ENCODE peak calls at places on chromosome X, in four cellular contexts. V is IMR-90, K is tibial nerve, M is GM23248. U is an unnamed sample.

GRCh38 chrX:101485212-101486064 is at the start of gene ARMCX4:
- DNase-seq in V (peak; percentile 62), K (no peak), M (peak; percentile 76), U (peak; percentile 3)

GRCh38 chrX:33855251-33855650 is 276.9 kb downstream of the FAM47A start:
- DNase-seq in V (no peak), K (no peak), M (no peak), U (no peak)

GRCh38 chrX:18613930-18614639 is 57.8 kb downstream of the RS1 start:
- DNase-seq in V (no peak), K (no peak), M (no peak), U (no peak)

GRCh38 chrX:2188316-2188715 is 312.5 kb downstream of the DHRSX start:
- DNase-seq in V (no peak), K (no peak), M (no peak), U (no peak)

GRCh38 chrX:65671286-65671685 is 3.8 kb downstream of the MSN start:
- DNase-seq in V (no peak), K (no peak), M (no peak), U (no peak)

GRCh38 chrX:67288958-67289641 is 254.7 kb upstream of the AR start:
- DNase-seq in V (no peak), K (peak; percentile 8), M (no peak), U (no peak)

GRCh38 chrX:84188320-84188834 is 378 bp upstream of the RPS6KA6 start:
- DNase-seq in V (peak; percentile 64), K (peak; percentile 4), M (peak; percentile 70), U (no peak)

GRCh38 chrX:3638280-3638873 is 75.1 kb downstream of the PRKX start:
- DNase-seq in V (peak; percentile 48), K (peak; percentile 29), M (peak; percentile 58), U (peak; percentile 11)

GRCh38 chrX:758917-759316 is 128.3 kb downstream of the SHOX start:
- DNase-seq in V (no peak), K (no peak), M (no peak), U (no peak)

GRCh38 chrX:119516157-119516702 is 48.0 kb downstream of the SLC25A5 start:
- DNase-seq in V (peak; percentile 69), K (peak; percentile 20), M (peak; percentile 77), U (no peak)

GRCh38 chrX:120457766-120458180 is 11.3 kb downstream of the LAMP2 start:
- DNase-seq in V (peak; percentile 76), K (no peak), M (peak; percentile 87), U (peak; percentile 43)

GRCh38 chrX:8738588-8739189 is 6.8 kb upstream of the ANOS1 start:
- DNase-seq in V (peak; percentile 29), K (peak; percentile 60), M (peak; percentile 60), U (peak; percentile 4)

GRCh38 chrX:130082244-130083106 is 27.8 kb downstream of the ELF4 start:
- DNase-seq in V (no peak), K (no peak), M (peak; percentile 60), U (no peak)

GRCh38 chrX:77076896-77077295 is 370.3 kb upstream of the FGF16 start:
- DNase-seq in V (no peak), K (no peak), M (no peak), U (no peak)

GRCh38 chrX:125090046-125090445 is 229.6 kb upstream of the TEX13C start:
- DNase-seq in V (no peak), K (no peak), M (no peak), U (peak; percentile 22)

GRCh38 chrX:22060451-22060940 is 28.4 kb downstream of the PHEX start:
- DNase-seq in V (peak; percentile 55), K (no peak), M (peak; percentile 54), U (no peak)

GRCh38 chrX:48794993-48795501 is 6.8 kb upstream of the HDAC6 start:
- DNase-seq in V (peak; percentile 47), K (no peak), M (peak; percentile 58), U (peak; percentile 40)
- H3K4me3 ChIP-seq in V (no peak overlapping the region), K (no peak overlapping the region), M (no peak overlapping the region), U (no peak overlapping the region)

DNA sequence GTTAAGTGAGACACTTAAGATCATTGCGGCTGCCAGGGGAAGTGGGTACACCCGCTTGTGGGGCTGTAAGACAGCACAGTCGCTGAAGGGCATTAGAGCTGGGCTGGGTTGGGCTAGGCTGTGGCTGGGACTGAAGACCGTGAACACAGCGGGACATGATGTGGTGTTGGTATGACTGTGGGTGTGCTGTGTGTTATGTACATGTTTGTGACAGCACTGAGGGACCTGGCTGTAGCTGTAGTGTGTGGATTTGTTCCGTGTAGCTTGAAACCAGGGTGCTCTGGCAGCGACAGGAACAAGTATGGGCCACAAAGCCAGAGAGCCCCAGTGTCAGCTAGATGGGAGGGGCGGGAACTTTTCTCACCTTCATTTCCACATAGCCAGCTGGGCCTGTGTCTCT is 82.1 kb downstream of the NHSL2 start:
- DNase-seq in V (no peak), K (no peak), M (no peak), U (no peak)
- H3K4me3 ChIP-seq in V (no peak overlapping the region), K (no peak overlapping the region), M (no peak overlapping the region), U (no peak overlapping the region)

GRCh38 chrX:11791090-11791489 is 33.1 kb downstream of the MSL3 start:
- DNase-seq in V (no peak), K (no peak), M (no peak), U (no peak)

GRCh38 chrX:11789809-11790208 is 31.8 kb downstream of the MSL3 start:
- DNase-seq in V (no peak), K (no peak), M (no peak), U (no peak)

GRCh38 chrX:11784543-11784942 is 26.5 kb downstream of the MSL3 start:
- DNase-seq in V (no peak), K (no peak), M (no peak), U (no peak)

GRCh38 chrX:11786862-11787261 is 28.8 kb downstream of the MSL3 start:
- DNase-seq in V (peak; percentile 4), K (no peak), M (no peak), U (no peak)

DNA sequence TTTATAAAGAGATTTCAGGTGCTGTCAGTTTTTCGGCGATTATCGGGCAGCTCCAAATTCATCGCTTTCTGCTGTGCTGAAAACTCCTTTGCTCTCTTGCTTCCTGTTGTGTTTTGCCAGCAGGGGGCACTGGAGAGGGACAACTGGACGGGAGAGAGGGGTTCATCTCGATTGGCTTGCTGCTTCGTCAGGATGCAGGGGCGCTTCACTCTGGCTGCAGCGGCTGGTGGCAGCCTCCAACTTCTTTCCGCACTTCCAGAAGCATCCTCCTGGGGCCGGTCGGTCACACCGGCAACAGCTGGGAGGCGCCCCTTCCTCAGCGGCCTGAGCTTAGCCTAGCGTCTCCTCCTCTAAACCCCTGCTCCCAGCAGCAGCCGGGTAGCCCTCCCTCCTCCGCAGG is 29.5 kb downstream of the MSL3 start:
- DNase-seq in V (peak; percentile 33), K (peak; percentile 76), M (peak; percentile 59), U (no peak)
- H3K4me3 ChIP-seq in V (peak overlapping the region; percentile 5), K (no peak overlapping the region), M (peak overlapping the region; percentile 75), U (no peak overlapping the region)

GRCh38 chrX:56782362-56782761 is 53.3 kb downstream of the NBDY start:
- DNase-seq in V (no peak), K (no peak), M (peak; percentile 5), U (no peak)
- H3K4me3 ChIP-seq in V (no peak overlapping the region), K (no peak overlapping the region), M (no peak overlapping the region), U (no peak overlapping the region)

GRCh38 chrX:39642071-39642470 is 455.7 kb downstream of the BCOR start:
- DNase-seq in V (no peak), K (no peak), M (no peak), U (no peak)
- H3K4me3 ChIP-seq in V (no peak overlapping the region), K (no peak overlapping the region), M (no peak overlapping the region), U (no peak overlapping the region)